ENCODE peak calls at places on chromosomes 16 and 17, in four cellular contexts. A is GM12878, K is suprapubic skin, N is heart left ventricle. D is an unnamed sample.

GRCh38 chr17:5500804-5501391 is 14.5 kb downstream of the MIS12 start:
- DNase-seq in A (no peak), N (peak; percentile 84), K (peak; percentile 83), D (peak; percentile 21)

GRCh38 chr16:26651464-26651863 is 415.3 kb upstream of the C16orf82 start:
- DNase-seq in N (no peak), K (no peak), A (no peak), D (no peak)

GRCh38 chr16:23182675-23183485 is at the start of gene SCNN1G:
- DNase-seq in K (no peak), A (no peak), N (peak; percentile 64), D (no peak)

GRCh38 chr17:56792267-56792666 is 41.5 kb downstream of the C17orf67 start:
- DNase-seq in K (no peak), N (no peak), A (no peak), D (no peak)

GRCh38 chr17:57552114-57552601 is 192.9 kb downstream of the CCDC182 start:
- DNase-seq in K (no peak), N (no peak), A (no peak), D (no peak)

GRCh38 chr17:28948873-28949184 is 2.5 kb downstream of the PHF12 start:
- DNase-seq in A (no peak), K (no peak), N (peak; percentile 54), D (peak; percentile 23)

GRCh38 chr17:38848557-38848891 is 5.0 kb downstream of the RPL23 start:
- DNase-seq in K (no peak), N (no peak), A (no peak), D (no peak)

GRCh38 chr17:74274060-74274702 is at the start of gene DNAI2:
- DNase-seq in N (no peak), A (no peak), K (no peak), D (no peak)

GRCh38 chr16:11374255-11374654 is 29.0 kb downstream of the RMI2 start:
- DNase-seq in A (no peak), N (no peak), K (no peak), D (no peak)

GRCh38 chr16:23874613-23875294 is 39.0 kb downstream of the PRKCB start:
- DNase-seq in K (no peak), A (no peak), N (no peak), D (no peak)

GRCh38 chr17:2468270-2468669 is 43.4 kb downstream of the METTL16 start:
- DNase-seq in A (no peak), K (no peak), N (no peak), D (no peak)

GRCh38 chr17:45223541-45224528 is 2.1 kb downstream of the FMNL1 start:
- DNase-seq in A (no peak), N (no peak), K (no peak), D (no peak)

GRCh38 chr17:50394711-50395110 is 2.6 kb downstream of the LRRC59 start:
- DNase-seq in A (no peak), N (no peak), K (no peak), D (no peak)

GRCh38 chr17:78671607-78672404 is 94.6 kb upstream of the DNAH17 start:
- DNase-seq in N (no peak), A (no peak), K (peak; percentile 4), D (no peak)

GRCh38 chr16:9372934-9373890 is 281.8 kb downstream of the HAPSTR1 start:
- DNase-seq in N (no peak), K (no peak), A (no peak), D (no peak)

GRCh38 chr16:11580451-11581086 is 6.2 kb downstream of the LITAF start:
- DNase-seq in K (no peak), A (no peak), N (no peak), D (no peak)

GRCh38 chr17:45320349-45320930 is 3.6 kb upstream of the MAP3K14 start:
- DNase-seq in K (no peak), A (no peak), N (no peak), D (no peak)

GRCh38 chr16:46689492-46690280 is at the start of gene ORC6:
- DNase-seq in K (peak; percentile 100), N (peak; percentile 98), A (no peak), D (peak; percentile 98)

GRCh38 chr17:55284001-55284884 is 19.5 kb downstream of the HLF start:
- DNase-seq in K (no peak), A (no peak), N (no peak), D (no peak)

GRCh38 chr16:49964316-49964715 is 60.7 kb upstream of the CNEP1R1 start:
- DNase-seq in N (no peak), K (no peak), A (no peak), D (no peak)

GRCh38 chr17:37607637-37608368 is 1.4 kb downstream of the SYNRG start:
- DNase-seq in A (no peak), K (no peak), N (no peak), D (no peak)

GRCh38 chr16:50509521-50510341 is 38.5 kb upstream of the NKD1 start:
- DNase-seq in K (no peak), N (no peak), A (no peak), D (no peak)

GRCh38 chr17:76440722-76441362 is 12.1 kb downstream of the UBE2O start:
- DNase-seq in K (no peak), A (no peak), N (no peak), D (no peak)

GRCh38 chr17:13792314-13792713 is 190.6 kb upstream of the HS3ST3A1 start:
- DNase-seq in A (no peak), K (no peak), N (no peak), D (no peak)

GRCh38 chr16:17171250-17172143 is 299.3 kb downstream of the XYLT1 start:
- DNase-seq in A (no peak), N (no peak), K (no peak), D (no peak)

GRCh38 chr17:50056961-50057330 is 1.0 kb downstream of the ITGA3 start:
- DNase-seq in K (no peak), A (no peak), N (no peak), D (no peak)

GRCh38 chr17:12618557-12618956 is 47.1 kb upstream of the MYOCD start:
- DNase-seq in K (no peak), A (no peak), N (no peak), D (no peak)

GRCh38 chr17:47653442-47653841 is 3.7 kb downstream of the KPNB1 start:
- DNase-seq in A (no peak), N (no peak), K (no peak), D (no peak)

GRCh38 chr16:80931661-80931984 is 75.1 kb downstream of the CMC2 start:
- DNase-seq in N (no peak), K (no peak), A (no peak), D (no peak)

GRCh38 chr16:80935691-80936090 is 71.0 kb downstream of the CMC2 start:
- DNase-seq in K (no peak), A (no peak), N (no peak), D (no peak)

GRCh38 chr16:80932725-80933124 is 74.0 kb downstream of the CMC2 start:
- DNase-seq in A (no peak), K (no peak), N (peak; percentile 73), D (peak; percentile 46)

GRCh38 chr16:80936410-80936809 is 70.3 kb downstream of the CMC2 start:
- DNase-seq in K (no peak), N (no peak), A (no peak), D (no peak)

DNA sequence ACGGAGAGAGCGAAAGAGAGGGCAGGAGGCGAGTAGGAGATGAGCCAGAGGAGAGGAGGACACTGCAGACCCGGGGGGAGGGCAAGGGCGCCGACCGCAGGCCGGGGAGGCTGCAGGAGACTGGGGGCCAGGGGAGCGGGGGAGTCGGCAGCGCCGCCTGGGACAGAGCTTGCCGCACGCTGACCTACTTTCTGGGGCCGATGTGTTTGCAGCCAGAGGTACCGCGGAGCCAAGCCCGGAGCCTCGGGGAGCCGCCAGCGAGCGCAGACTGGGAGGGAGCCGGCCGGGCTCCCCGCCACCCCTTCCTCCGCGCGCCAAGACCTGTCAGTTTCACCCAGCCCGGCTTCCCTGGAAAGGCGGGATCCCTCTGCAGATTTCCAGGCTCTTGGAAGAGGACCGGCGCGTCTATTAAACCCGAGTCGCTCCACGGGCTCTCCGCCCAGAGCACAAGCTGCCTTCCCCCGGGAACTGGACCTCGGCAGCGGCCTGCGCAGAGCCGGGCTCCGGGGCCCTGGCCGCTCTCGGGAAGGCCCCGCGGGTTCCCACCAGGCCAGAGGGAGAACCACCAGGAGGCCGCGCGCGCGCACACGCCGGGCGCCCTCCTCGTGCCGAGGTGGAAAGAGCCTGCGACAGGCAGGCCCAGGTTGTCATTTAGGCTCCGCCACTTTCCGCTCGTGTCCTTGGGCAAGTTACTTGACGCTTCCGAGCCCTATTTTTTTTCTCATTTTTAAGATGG is 74.5 kb downstream of the CMC2 start:
- DNase-seq in N (peak; percentile 88), A (no peak), K (peak; percentile 87), D (peak; percentile 74)
- H3K4me3 ChIP-seq in N (peak overlapping the region; percentile 65), A (no peak overlapping the region), K (peak overlapping the region; percentile 51), D (peak overlapping the region; percentile 38)

DNA sequence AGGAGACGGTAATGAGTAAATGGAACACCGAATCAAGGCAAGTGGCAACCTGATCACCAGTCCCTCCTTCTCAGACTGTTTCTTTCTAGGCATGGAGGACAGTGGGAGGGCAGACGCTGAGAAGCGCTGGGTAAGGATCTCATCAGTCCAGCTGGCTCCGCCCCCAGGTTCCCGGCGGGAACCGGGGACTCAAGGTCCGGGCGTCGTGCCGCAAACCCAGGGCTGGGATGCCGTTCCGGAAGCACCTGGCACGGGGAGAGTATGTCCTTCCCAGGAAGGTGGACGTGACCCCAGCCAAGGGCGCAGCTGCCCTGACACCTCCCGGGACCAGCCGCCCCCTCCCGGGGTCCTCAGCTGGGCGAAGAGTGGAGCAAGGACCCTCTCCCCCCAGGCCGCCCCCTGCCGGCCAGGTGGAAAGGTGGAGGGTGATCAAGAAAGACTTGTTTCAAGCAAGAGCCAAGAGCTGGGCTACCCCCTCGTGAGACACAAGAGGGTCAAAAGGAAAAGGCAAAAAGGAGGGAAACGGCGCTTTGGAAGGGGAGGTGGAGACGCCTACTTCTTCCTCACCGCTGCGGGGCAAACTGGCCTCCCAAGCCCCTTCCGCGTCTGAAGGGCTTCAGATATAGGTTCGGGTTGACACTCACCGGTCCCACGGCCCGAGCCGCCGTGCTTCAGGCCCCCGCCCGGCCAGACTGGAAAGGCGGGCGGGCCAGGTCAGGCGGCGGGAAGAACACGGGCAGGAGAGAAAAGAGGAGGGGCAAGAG is at the start of gene MYO19:
- DNase-seq in K (peak; percentile 83), N (peak; percentile 76), A (peak; percentile 24), D (peak; percentile 61)
- TF ChIP-seq POLR2A in K (no peak), N (no peak), A (no peak), D (peak; percentile 61)

GRCh38 chr16:78213751-78214150 is 114.3 kb downstream of the WWOX start:
- DNase-seq in K (no peak), N (no peak), A (no peak), D (no peak)

GRCh38 chr16:78212674-78213073 is 113.2 kb downstream of the WWOX start:
- DNase-seq in K (no peak), A (no peak), N (no peak), D (no peak)

GRCh38 chr16:78211951-78212350 is 112.5 kb downstream of the WWOX start:
- DNase-seq in A (no peak), N (no peak), K (no peak), D (peak; percentile 68)

GRCh38 chr16:78216166-78216745 is 116.8 kb downstream of the WWOX start:
- DNase-seq in A (no peak), N (no peak), K (no peak), D (no peak)

GRCh38 chr16:78215222-78215621 is 115.8 kb downstream of the WWOX start:
- DNase-seq in K (no peak), N (no peak), A (no peak), D (no peak)
- H3K4me3 ChIP-seq in K (no peak overlapping the region), N (no peak overlapping the region), A (no peak overlapping the region), D (no peak overlapping the region)

GRCh38 chr16:84975522-84975921 is 35.8 kb downstream of the ZDHHC7 start:
- DNase-seq in A (no peak), K (no peak), N (no peak), D (no peak)

GRCh38 chr16:84973226-84973625 is 38.1 kb downstream of the ZDHHC7 start:
- DNase-seq in A (no peak), N (no peak), K (no peak), D (no peak)

GRCh38 chr16:84976644-84977400 is 34.5 kb downstream of the ZDHHC7 start:
- DNase-seq in A (no peak), N (peak; percentile 79), K (no peak), D (peak; percentile 69)

GRCh38 chr16:84975066-84975465 is 36.3 kb downstream of the ZDHHC7 start:
- DNase-seq in N (no peak), K (no peak), A (no peak), D (no peak)

GRCh38 chr16:84973776-84974523 is 37.4 kb downstream of the ZDHHC7 start:
- DNase-seq in N (no peak), K (no peak), A (no peak), D (no peak)
- TF ChIP-seq POLR2A in N (no peak), K (no peak), A (no peak), D (no peak)

D was measured in prostate gland.